ENCODE peak calls at places on chromosome 10, in five cellular contexts. One of them, this sample, is unnamed.

GRCh38 chr10:121994429-121994881 is 5.5 kb downstream of the TACC2 start:
- DNase-seq in heart left ventricle: peak; percentile 75
- DNase-seq in prostate gland: peak; percentile 79
- DNase-seq in foreskin keratinocyte: no peak
- DNase-seq in fibroblast of the conjunctiva: no peak
- DNase-seq in this sample: no peak

GRCh38 chr10:86659161-86659691 is 4.9 kb downstream of the OPN4 start:
- DNase-seq in heart left ventricle: peak; percentile 25
- DNase-seq in prostate gland: no peak
- DNase-seq in foreskin keratinocyte: no peak
- DNase-seq in fibroblast of the conjunctiva: no peak
- DNase-seq in this sample: no peak

GRCh38 chr10:80714566-80714965 is 176.9 kb downstream of the SH2D4B start:
- DNase-seq in heart left ventricle: no peak
- DNase-seq in prostate gland: no peak
- DNase-seq in foreskin keratinocyte: no peak
- DNase-seq in fibroblast of the conjunctiva: no peak
- DNase-seq in this sample: no peak

GRCh38 chr10:44673245-44673999 is 237.7 kb upstream of the TMEM72 start:
- DNase-seq in heart left ventricle: no peak
- DNase-seq in prostate gland: peak; percentile 40
- DNase-seq in foreskin keratinocyte: no peak
- DNase-seq in fibroblast of the conjunctiva: no peak
- DNase-seq in this sample: no peak

GRCh38 chr10:97089209-97089865 is 96.4 kb downstream of the SLIT1 start:
- DNase-seq in heart left ventricle: no peak
- DNase-seq in prostate gland: no peak
- DNase-seq in foreskin keratinocyte: peak; percentile 58
- DNase-seq in fibroblast of the conjunctiva: no peak
- DNase-seq in this sample: no peak

GRCh38 chr10:31765546-31765945 is 163.1 kb downstream of the ARHGAP12 start:
- DNase-seq in heart left ventricle: no peak
- DNase-seq in prostate gland: no peak
- DNase-seq in foreskin keratinocyte: no peak
- DNase-seq in fibroblast of the conjunctiva: no peak
- DNase-seq in this sample: no peak

GRCh38 chr10:18472977-18473376 is 178.4 kb downstream of the NSUN6 start:
- DNase-seq in heart left ventricle: no peak
- DNase-seq in prostate gland: no peak
- DNase-seq in foreskin keratinocyte: no peak
- DNase-seq in fibroblast of the conjunctiva: no peak
- DNase-seq in this sample: no peak

GRCh38 chr10:58017719-58018367 is 249.9 kb downstream of the IPMK start:
- DNase-seq in heart left ventricle: no peak
- DNase-seq in prostate gland: no peak
- DNase-seq in foreskin keratinocyte: peak; percentile 78
- DNase-seq in fibroblast of the conjunctiva: peak; percentile 18
- DNase-seq in this sample: no peak

GRCh38 chr10:3265081-3265480 is 92.5 kb upstream of the PITRM1 start:
- DNase-seq in heart left ventricle: no peak
- DNase-seq in prostate gland: no peak
- DNase-seq in foreskin keratinocyte: peak; percentile 11
- DNase-seq in fibroblast of the conjunctiva: no peak
- DNase-seq in this sample: peak; percentile 82

GRCh38 chr10:33273295-33274002 is 61.0 kb downstream of the NRP1 start:
- DNase-seq in heart left ventricle: peak; percentile 95
- DNase-seq in prostate gland: peak; percentile 90
- DNase-seq in foreskin keratinocyte: peak; percentile 88
- DNase-seq in fibroblast of the conjunctiva: peak; percentile 97
- DNase-seq in this sample: peak; percentile 93

GRCh38 chr10:71213127-71213616 is 802 bp downstream of the UNC5B start:
- DNase-seq in heart left ventricle: no peak
- DNase-seq in prostate gland: peak; percentile 87
- DNase-seq in foreskin keratinocyte: peak; percentile 81
- DNase-seq in fibroblast of the conjunctiva: peak; percentile 39
- DNase-seq in this sample: peak; percentile 84

GRCh38 chr10:78441704-78442103 is 408.0 kb downstream of the RPS24 start:
- DNase-seq in heart left ventricle: no peak
- DNase-seq in prostate gland: no peak
- DNase-seq in foreskin keratinocyte: no peak
- DNase-seq in fibroblast of the conjunctiva: no peak
- DNase-seq in this sample: no peak

GRCh38 chr10:109327266-109327665 is 596.0 kb downstream of the XPNPEP1 start:
- DNase-seq in heart left ventricle: no peak
- DNase-seq in prostate gland: no peak
- DNase-seq in foreskin keratinocyte: no peak
- DNase-seq in fibroblast of the conjunctiva: no peak
- DNase-seq in this sample: no peak

GRCh38 chr10:26479766-26480492 is 41.8 kb downstream of the APBB1IP start:
- DNase-seq in heart left ventricle: no peak
- DNase-seq in prostate gland: no peak
- DNase-seq in foreskin keratinocyte: no peak
- DNase-seq in fibroblast of the conjunctiva: no peak
- DNase-seq in this sample: no peak

GRCh38 chr10:85612833-85613232 is 753.8 kb downstream of the GRID1 start:
- DNase-seq in heart left ventricle: no peak
- DNase-seq in prostate gland: no peak
- DNase-seq in foreskin keratinocyte: no peak
- DNase-seq in fibroblast of the conjunctiva: no peak
- DNase-seq in this sample: no peak

GRCh38 chr10:33240931-33241330 is 93.5 kb downstream of the NRP1 start:
- DNase-seq in heart left ventricle: no peak
- DNase-seq in prostate gland: no peak
- DNase-seq in foreskin keratinocyte: no peak
- DNase-seq in fibroblast of the conjunctiva: no peak
- DNase-seq in this sample: no peak

GRCh38 chr10:120945801-120946302 is 94.7 kb downstream of the WDR11 start:
- DNase-seq in heart left ventricle: peak; percentile 26
- DNase-seq in prostate gland: peak; percentile 92
- DNase-seq in foreskin keratinocyte: peak; percentile 73
- DNase-seq in fibroblast of the conjunctiva: no peak
- DNase-seq in this sample: no peak

GRCh38 chr10:74050653-74051052 is 52.7 kb downstream of the VCL start:
- DNase-seq in heart left ventricle: no peak
- DNase-seq in prostate gland: no peak
- DNase-seq in foreskin keratinocyte: no peak
- DNase-seq in fibroblast of the conjunctiva: no peak
- DNase-seq in this sample: no peak

GRCh38 chr10:91901784-91902677 is 7.3 kb downstream of the FGFBP3 start:
- DNase-seq in heart left ventricle: no peak
- DNase-seq in prostate gland: peak; percentile 36
- DNase-seq in foreskin keratinocyte: peak; percentile 90
- DNase-seq in fibroblast of the conjunctiva: peak; percentile 80
- DNase-seq in this sample: peak; percentile 95

GRCh38 chr10:55449981-55450380 is 649.0 kb upstream of the PCDH15 start:
- DNase-seq in heart left ventricle: no peak
- DNase-seq in prostate gland: no peak
- DNase-seq in foreskin keratinocyte: peak; percentile 18
- DNase-seq in fibroblast of the conjunctiva: no peak
- DNase-seq in this sample: no peak

GRCh38 chr10:45044290-45044689 is 43.6 kb downstream of the ZNF22 start:
- DNase-seq in heart left ventricle: no peak
- DNase-seq in prostate gland: no peak
- DNase-seq in foreskin keratinocyte: no peak
- DNase-seq in fibroblast of the conjunctiva: no peak
- DNase-seq in this sample: no peak

GRCh38 chr10:66535418-66535817 is 390.4 kb upstream of the LRRTM3 start:
- DNase-seq in heart left ventricle: no peak
- DNase-seq in prostate gland: no peak
- DNase-seq in foreskin keratinocyte: no peak
- DNase-seq in fibroblast of the conjunctiva: no peak
- DNase-seq in this sample: no peak

GRCh38 chr10:100660945-100661344 is 84.4 kb upstream of the PAX2 start:
- DNase-seq in heart left ventricle: no peak
- DNase-seq in prostate gland: no peak
- DNase-seq in foreskin keratinocyte: peak; percentile 10
- DNase-seq in fibroblast of the conjunctiva: no peak
- DNase-seq in this sample: no peak

GRCh38 chr10:77741746-77742145 is 104.1 kb upstream of the KCNMA1 start:
- DNase-seq in heart left ventricle: no peak
- DNase-seq in prostate gland: no peak
- DNase-seq in foreskin keratinocyte: no peak
- DNase-seq in fibroblast of the conjunctiva: no peak
- DNase-seq in this sample: no peak

GRCh38 chr10:115432188-115432819 is 339.1 kb downstream of the ATRNL1 start:
- DNase-seq in heart left ventricle: no peak
- DNase-seq in prostate gland: no peak
- DNase-seq in foreskin keratinocyte: peak; percentile 25
- DNase-seq in fibroblast of the conjunctiva: peak; percentile 17
- DNase-seq in this sample: peak; percentile 33

GRCh38 chr10:78301891-78302738 is 268.5 kb downstream of the RPS24 start:
- DNase-seq in heart left ventricle: no peak
- DNase-seq in prostate gland: no peak
- DNase-seq in foreskin keratinocyte: peak; percentile 8
- DNase-seq in fibroblast of the conjunctiva: no peak
- DNase-seq in this sample: no peak

GRCh38 chr10:74841265-74841973 is 15.0 kb downstream of the KAT6B start:
- DNase-seq in heart left ventricle: peak; percentile 80
- DNase-seq in prostate gland: no peak
- DNase-seq in foreskin keratinocyte: no peak
- DNase-seq in fibroblast of the conjunctiva: no peak
- DNase-seq in this sample: no peak

GRCh38 chr10:87664276-87664687 is 4.6 kb downstream of the PAPSS2 start:
- DNase-seq in heart left ventricle: no peak
- DNase-seq in prostate gland: no peak
- DNase-seq in foreskin keratinocyte: no peak
- DNase-seq in fibroblast of the conjunctiva: no peak
- DNase-seq in this sample: no peak

GRCh38 chr10:110746254-110746826 is 102.2 kb downstream of the RBM20 start:
- DNase-seq in heart left ventricle: peak; percentile 55
- DNase-seq in prostate gland: peak; percentile 73
- DNase-seq in foreskin keratinocyte: peak; percentile 81
- DNase-seq in fibroblast of the conjunctiva: peak; percentile 60
- DNase-seq in this sample: peak; percentile 76

GRCh38 chr10:114678806-114679205 is 20.7 kb upstream of the ABLIM1 start:
- DNase-seq in heart left ventricle: no peak
- DNase-seq in prostate gland: no peak
- DNase-seq in foreskin keratinocyte: peak; percentile 38
- DNase-seq in fibroblast of the conjunctiva: no peak
- DNase-seq in this sample: no peak

GRCh38 chr10:78910886-78911285 is 157.9 kb upstream of the ZMIZ1 start:
- DNase-seq in heart left ventricle: no peak
- DNase-seq in prostate gland: no peak
- DNase-seq in foreskin keratinocyte: no peak
- DNase-seq in fibroblast of the conjunctiva: no peak
- DNase-seq in this sample: no peak

This sample was measured in lung microvascular endothelial cell.